ENCODE peak calls at places on chromosomes 3 and 15, in four cellular contexts. I is dorsolateral prefrontal cortex, H is GM23248, R is HFFc6. Q is an unnamed sample.

GRCh38 chr15:96047255-96047931 is 283.1 kb upstream of the NR2F2 start:
- DNase-seq in H (peak; percentile 96), I (no peak), R (peak; percentile 79), Q (no peak)

GRCh38 chr3:179027326-179027900 is 44.2 kb downstream of the ZMAT3 start:
- DNase-seq in H (peak; percentile 35), I (no peak), R (no peak), Q (no peak)

GRCh38 chr15:52498700-52499099 is 30.0 kb downstream of the MYO5A start:
- DNase-seq in I (no peak), H (no peak), R (no peak), Q (no peak)

GRCh38 chr15:50192926-50193595 is 11.1 kb downstream of the SLC27A2 start:
- DNase-seq in I (no peak), R (no peak), H (peak; percentile 13), Q (no peak)

GRCh38 chr3:107943860-107944543 is 146.8 kb downstream of the CD47 start:
- DNase-seq in I (no peak), H (peak; percentile 84), R (no peak), Q (no peak)

GRCh38 chr3:1068985-1069384 is 23.8 kb upstream of the CNTN6 start:
- DNase-seq in R (no peak), I (no peak), H (no peak), Q (no peak)

GRCh38 chr3:139394116-139394515 is 4.7 kb upstream of the COPB2 start:
- DNase-seq in H (no peak), I (no peak), R (no peak), Q (no peak)

GRCh38 chr15:90208372-90208771 is 7.2 kb downstream of the SEMA4B start:
- DNase-seq in R (no peak), H (no peak), I (no peak), Q (no peak)

GRCh38 chr3:139226731-139227130 is 117.1 kb upstream of the MRPS22 start:
- DNase-seq in H (no peak), I (no peak), R (no peak), Q (no peak)

GRCh38 chr15:97346221-97346620 is 614.3 kb upstream of the ARRDC4 start:
- DNase-seq in I (no peak), R (no peak), H (no peak), Q (no peak)

GRCh38 chr3:187740446-187741399 is 4.5 kb downstream of the BCL6 start:
- DNase-seq in I (peak; percentile 81), H (peak; percentile 90), R (peak; percentile 84), Q (no peak)

GRCh38 chr3:53222183-53222901 is 33.5 kb downstream of the TKT start:
- DNase-seq in R (no peak), H (no peak), I (no peak), Q (no peak)

GRCh38 chr3:33128706-33129105 is 14.9 kb downstream of the CRTAP start:
- DNase-seq in R (no peak), H (peak; percentile 39), I (no peak), Q (no peak)

GRCh38 chr15:88657326-88658069 is 18.7 kb downstream of the ISG20 start:
- DNase-seq in R (peak; percentile 40), H (peak; percentile 81), I (peak; percentile 70), Q (no peak)

GRCh38 chr15:55151621-55152020 is 45.1 kb downstream of the RSL24D1 start:
- DNase-seq in H (no peak), I (no peak), R (no peak), Q (no peak)

GRCh38 chr3:57752307-57752706 is 3.8 kb upstream of the SLMAP start:
- DNase-seq in H (peak; percentile 28), R (peak; percentile 8), I (no peak), Q (no peak)

GRCh38 chr3:56296361-56296760 is 171.9 kb downstream of the ERC2 start:
- DNase-seq in R (no peak), H (no peak), I (no peak), Q (no peak)

GRCh38 chr3:187006884-187007630 is 76.7 kb downstream of the ST6GAL1 start:
- DNase-seq in H (no peak), I (no peak), R (no peak), Q (no peak)

GRCh38 chr3:131218196-131218595 is 163.4 kb upstream of the NUDT16 start:
- DNase-seq in H (peak; percentile 77), I (no peak), R (peak; percentile 36), Q (no peak)

GRCh38 chr3:53617893-53618523 is 123.6 kb downstream of the CACNA1D start:
- DNase-seq in I (no peak), R (no peak), H (no peak), Q (no peak)

GRCh38 chr15:42283671-42284070 is 10.4 kb upstream of the TMEM87A start:
- DNase-seq in H (no peak), I (no peak), R (no peak), Q (no peak)

GRCh38 chr3:189941125-189941524 is 179.6 kb downstream of the P3H2 start:
- DNase-seq in H (no peak), I (no peak), R (no peak), Q (no peak)

GRCh38 chr15:41494922-41495735 is 1.5 kb downstream of the ITPKA start:
- DNase-seq in H (no peak), I (no peak), R (no peak), Q (no peak)

GRCh38 chr3:134357914-134358811 is 16.1 kb downstream of the AMOTL2 start:
- DNase-seq in R (peak; percentile 97), H (peak; percentile 93), I (peak; percentile 42), Q (peak; percentile 60)

GRCh38 chr15:59688383-59688887 is 685 bp downstream of the BNIP2 start:
- DNase-seq in I (no peak), R (peak; percentile 56), H (peak; percentile 83), Q (no peak)

GRCh38 chr3:178483704-178484103 is 52.5 kb upstream of the KCNMB2 start:
- DNase-seq in I (no peak), R (no peak), H (peak; percentile 9), Q (no peak)

GRCh38 chr3:34206996-34207395 is 408.6 kb downstream of the PDCD6IP start:
- DNase-seq in R (no peak), I (no peak), H (no peak), Q (no peak)

GRCh38 chr15:30859091-30859874 is 44.4 kb upstream of the FAN1 start:
- DNase-seq in I (no peak), H (peak; percentile 61), R (peak; percentile 78), Q (no peak)

GRCh38 chr15:83565133-83565532 is 88.8 kb upstream of the ADAMTSL3 start:
- DNase-seq in H (no peak), I (no peak), R (no peak), Q (no peak)

GRCh38 chr3:120022729-120023128 is 71.5 kb downstream of the GSK3B start:
- DNase-seq in R (no peak), I (no peak), H (peak; percentile 23), Q (no peak)

GRCh38 chr15:50909044-50909342 is 510 bp downstream of the AP4E1 start:
- DNase-seq in H (no peak), R (no peak), I (no peak), Q (no peak)

GRCh38 chr15:90376789-90377188 is 11.3 kb upstream of the IQGAP1 start:
- DNase-seq in H (no peak), R (no peak), I (no peak), Q (no peak)

Q was measured in H1.